ENCODE peak calls at places on chromosomes 5 and 9, in nine cellular contexts. B is AG04450, R is heart right ventricle, J is stomach, O is bronchial epithelial cell, M is tibial artery, V is SJSA1, D is GM06990, K is mammary epithelial cell. F is an unnamed sample. For H3K27me3, the result is how much of the 10 kb centered on the place peaks cover.

GRCh38 chr5:11595045-11595444 is 309.2 kb downstream of the CTNND2 start:
- DNase-seq in J (no peak), O (no peak), V (no peak), K (no peak), R (no peak), M (no peak), D (no peak), B (no peak), F (no peak)

GRCh38 chr5:59682542-59682941 is 211.0 kb downstream of the PDE4D start:
- DNase-seq in V (no peak), R (no peak), M (no peak), J (no peak), K (no peak), D (no peak), O (no peak), B (no peak), F (no peak)

GRCh38 chr5:109196486-109196885 is 213.3 kb downstream of the PJA2 start:
- DNase-seq in K (no peak), M (no peak), V (no peak), O (peak), R (no peak), B (no peak), D (no peak), J (no peak), F (peak)

GRCh38 chr9:97696025-97696822 is 916 bp downstream of the XPA start:
- DNase-seq in O (peak), K (no peak), J (no peak), D (no peak), V (no peak), B (no peak), R (no peak), M (no peak), F (no peak)

GRCh38 chr5:54261596-54261995 is 48.8 kb downstream of the ARL15 start:
- DNase-seq in M (no peak), J (no peak), D (no peak), O (no peak), V (no peak), R (no peak), B (no peak), K (no peak), F (no peak)

GRCh38 chr5:176412517-176413254 is 3.7 kb downstream of the CLTB start:
- DNase-seq in K (no peak), M (no peak), B (no peak), V (no peak), R (no peak), O (no peak), J (no peak), D (no peak), F (no peak)

GRCh38 chr9:132984202-132985062 is 5.9 kb downstream of the GFI1B start:
- DNase-seq in J (no peak), B (no peak), D (no peak), O (no peak), K (no peak), R (no peak), V (no peak), M (no peak), F (no peak)

GRCh38 chr5:138873886-138874200 is 1.3 kb downstream of the LRRTM2 start:
- DNase-seq in V (no peak), O (no peak), K (no peak), J (no peak), B (no peak), R (no peak), M (no peak), D (no peak), F (no peak)

GRCh38 chr9:135210676-135211523 is 123.4 kb downstream of the OLFM1 start:
- DNase-seq in R (peak), B (no peak), V (no peak), O (no peak), M (peak), D (no peak), K (no peak), J (no peak), F (no peak)

GRCh38 chr9:3758816-3759576 is 233.2 kb upstream of the RFX3 start:
- DNase-seq in O (peak), K (no peak), D (no peak), B (no peak), R (no peak), M (no peak), V (peak), J (no peak), F (no peak)

GRCh38 chr5:62621280-62621679 is 42.7 kb downstream of the LRRC70 start:
- DNase-seq in B (no peak), K (no peak), J (no peak), V (no peak), D (no peak), R (no peak), O (no peak), M (no peak), F (no peak)

GRCh38 chr5:115869256-115869655 is 27.5 kb downstream of the AP3S1 start:
- DNase-seq in J (no peak), V (no peak), D (no peak), B (no peak), O (no peak), R (no peak), M (no peak), K (no peak), F (no peak)

GRCh38 chr5:135481387-135481786 is 29.2 kb upstream of the TIFAB start:
- DNase-seq in D (no peak), O (no peak), M (no peak), V (no peak), J (no peak), B (no peak), K (no peak), R (no peak), F (no peak)
- H3K27me3 ChIP-seq in D (under half), O (under half), M (under half), V (under half), J (half or more), B (under half), K (under half), R (half or more), F (under half)

GRCh38 chr5:137022725-137023124 is 476.4 kb downstream of the SPOCK1 start:
- DNase-seq in D (no peak), B (no peak), O (no peak), J (no peak), M (no peak), K (no peak), R (no peak), V (no peak), F (no peak)

GRCh38 chr5:137016783-137017324 is 482.3 kb downstream of the SPOCK1 start:
- DNase-seq in V (no peak), B (no peak), R (no peak), D (no peak), O (no peak), K (no peak), M (no peak), J (no peak), F (no peak)

GRCh38 chr5:137015540-137016116 is 483.5 kb downstream of the SPOCK1 start:
- DNase-seq in J (no peak), M (no peak), K (no peak), O (no peak), D (no peak), R (no peak), B (no peak), V (no peak), F (no peak)

GRCh38 chr5:137022043-137022442 is 477.1 kb downstream of the SPOCK1 start:
- DNase-seq in O (no peak), B (no peak), M (peak), R (peak), K (no peak), D (no peak), V (no peak), J (no peak), F (no peak)

GRCh38 chr5:137019229-137019628 is 479.9 kb downstream of the SPOCK1 start:
- DNase-seq in K (no peak), D (no peak), B (no peak), O (no peak), J (no peak), V (no peak), M (no peak), R (no peak), F (no peak)
- H3K27me3 ChIP-seq in K (under half), D (under half), B (under half), O (under half), J (under half), V (under half), M (under half), R (under half), F (under half)

GRCh38 chr9:109787735-109788134 is 7.7 kb downstream of the PALM2AKAP2 start:
- DNase-seq in K (no peak), R (no peak), M (no peak), J (no peak), O (no peak), V (no peak), B (no peak), D (no peak), F (no peak)

GRCh38 chr9:109793196-109793595 is 13.2 kb downstream of the PALM2AKAP2 start:
- DNase-seq in V (peak), O (peak), B (peak), K (peak), D (no peak), J (no peak), M (no peak), R (no peak), F (peak)

GRCh38 chr9:109791003-109791677 is 11.1 kb downstream of the PALM2AKAP2 start:
- DNase-seq in R (no peak), V (no peak), D (no peak), J (no peak), B (no peak), M (no peak), O (no peak), K (no peak), F (no peak)

GRCh38 chr9:109791747-109792146 is 11.7 kb downstream of the PALM2AKAP2 start:
- DNase-seq in R (no peak), B (no peak), O (no peak), V (no peak), K (no peak), D (no peak), J (no peak), M (no peak), F (no peak)

GRCh38 chr9:109789582-109790360 is 9.8 kb downstream of the PALM2AKAP2 start:
- DNase-seq in K (no peak), J (no peak), R (no peak), V (no peak), B (no peak), O (no peak), M (no peak), D (no peak), F (no peak)
- H3K27me3 ChIP-seq in K (under half), J (under half), R (under half), V (under half), B (under half), O (under half), M (under half), D (under half), F (under half)

GRCh38 chr9:341634-342421 is 127.2 kb downstream of the DOCK8 start:
- DNase-seq in V (no peak), D (no peak), M (no peak), B (no peak), J (no peak), O (no peak), K (no peak), R (no peak), F (no peak)
- H3K27me3 ChIP-seq in V (under half), D (under half), M (under half), B (under half), J (under half), O (under half), K (under half), R (under half), F (under half)

GRCh38 chr9:126678989-126679388 is 65.3 kb downstream of the LMX1B start:
- DNase-seq in M (no peak), V (no peak), J (no peak), B (no peak), O (peak), R (no peak), K (no peak), D (no peak), F (no peak)
- H3K27me3 ChIP-seq in M (half or more), V (under half), J (half or more), B (half or more), O (under half), R (half or more), K (under half), D (under half), F (under half)

DNA sequence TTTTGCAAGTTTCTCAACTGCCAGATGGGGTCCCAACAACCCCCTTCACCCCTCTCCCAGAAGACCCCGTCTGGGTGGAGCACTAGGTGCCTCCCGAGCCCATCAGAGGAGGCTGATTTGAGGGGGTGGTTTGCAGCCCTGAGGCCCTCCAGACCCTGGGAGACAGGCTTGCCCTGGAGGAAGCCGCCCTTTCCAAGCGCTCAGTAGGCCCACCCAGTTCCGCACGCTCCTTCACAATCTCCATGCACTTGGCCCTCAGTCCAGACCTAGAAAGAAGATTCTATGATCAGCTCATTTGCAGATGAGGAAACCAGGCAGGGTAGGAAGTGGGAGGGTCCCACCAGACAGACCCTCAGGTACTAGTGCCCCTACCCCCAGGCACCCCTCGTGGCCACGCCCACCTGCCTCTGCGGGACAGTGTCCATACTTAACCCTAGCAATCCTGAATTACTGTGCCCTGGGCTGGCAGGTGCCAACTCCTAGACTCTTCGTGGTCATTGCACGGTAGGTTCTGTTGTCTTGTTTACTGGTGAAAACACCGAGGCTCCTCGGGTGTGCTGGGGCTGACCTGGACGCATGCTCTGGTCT is 22.3 kb downstream of the OR2V1 start:
- DNase-seq in K (no peak), V (no peak), O (no peak), D (no peak), J (no peak), R (no peak), M (no peak), B (no peak), F (no peak)
- H3K27me3 ChIP-seq in K (under half), V (under half), O (under half), D (under half), J (half or more), R (half or more), M (half or more), B (under half), F (under half)

DNA sequence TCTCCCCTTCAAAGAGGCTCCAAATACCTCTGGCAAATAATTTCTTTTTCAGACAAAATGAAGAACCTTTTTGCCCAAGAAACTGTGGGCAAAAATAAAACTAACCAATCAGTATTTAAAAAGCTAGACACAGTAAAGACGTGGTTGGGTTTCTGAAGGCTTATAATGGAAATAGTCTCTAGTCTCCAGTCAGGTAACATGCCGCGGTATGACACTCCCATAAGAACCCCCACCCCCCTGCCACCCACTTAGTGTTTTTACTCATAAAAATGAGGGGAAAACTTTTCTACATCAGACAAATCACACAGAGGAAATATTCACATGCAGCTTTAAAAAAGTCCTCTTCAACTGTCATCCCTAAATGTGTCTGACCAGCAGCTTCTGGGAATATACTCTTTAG is 105.3 kb downstream of the THBS4 start:
- DNase-seq in O (no peak), B (no peak), V (no peak), J (no peak), R (no peak), K (no peak), M (no peak), D (no peak), F (no peak)
- H3K27me3 ChIP-seq in O (under half), B (under half), V (under half), J (under half), R (under half), K (under half), M (under half), D (under half), F (under half)

F was measured in BJ.